ENCODE peak calls at places on chromosomes 6 and 20, in six cellular contexts. One of them, this sample, is unnamed.

GRCh38 chr6:163287626-163288025 is 126.9 kb upstream of the QKI start:
- DNase-seq in germinal center: no peak
- DNase-seq in activated CD4-positive, alpha-beta T cell treated with anti-CD3 and anti-CD28 coated beads for 48 hours: no peak
- DNase-seq in EL: no peak
- DNase-seq in ACHN: no peak
- DNase-seq in iPS-NIHi11: no peak
- DNase-seq in this sample: no peak

GRCh38 chr6:36944650-36945049 is 9.9 kb upstream of the PI16 start:
- DNase-seq in germinal center: no peak
- DNase-seq in activated CD4-positive, alpha-beta T cell treated with anti-CD3 and anti-CD28 coated beads for 48 hours: no peak
- DNase-seq in EL: no peak
- DNase-seq in ACHN: no peak
- DNase-seq in iPS-NIHi11: no peak
- DNase-seq in this sample: no peak

GRCh38 chr6:50699086-50699886 is 14.0 kb upstream of the TFAP2D start:
- DNase-seq in germinal center: no peak
- DNase-seq in activated CD4-positive, alpha-beta T cell treated with anti-CD3 and anti-CD28 coated beads for 48 hours: no peak
- DNase-seq in EL: no peak
- DNase-seq in ACHN: no peak
- DNase-seq in iPS-NIHi11: peak; percentile 42
- DNase-seq in this sample: no peak

GRCh38 chr20:56626367-56627121 is 2.6 kb upstream of the TFAP2C start:
- DNase-seq in germinal center: no peak
- DNase-seq in activated CD4-positive, alpha-beta T cell treated with anti-CD3 and anti-CD28 coated beads for 48 hours: peak; percentile 34
- DNase-seq in EL: peak; percentile 61
- DNase-seq in ACHN: peak; percentile 39
- DNase-seq in iPS-NIHi11: peak; percentile 65
- DNase-seq in this sample: peak; percentile 25

GRCh38 chr6:157905590-157906337 is 75.9 kb upstream of the SYNJ2 start:
- DNase-seq in germinal center: no peak
- DNase-seq in activated CD4-positive, alpha-beta T cell treated with anti-CD3 and anti-CD28 coated beads for 48 hours: no peak
- DNase-seq in EL: no peak
- DNase-seq in ACHN: no peak
- DNase-seq in iPS-NIHi11: peak; percentile 41
- DNase-seq in this sample: no peak

GRCh38 chr6:108565893-108566292 is 5.2 kb downstream of the FOXO3 start:
- DNase-seq in germinal center: peak; percentile 30
- DNase-seq in activated CD4-positive, alpha-beta T cell treated with anti-CD3 and anti-CD28 coated beads for 48 hours: no peak
- DNase-seq in EL: peak; percentile 87
- DNase-seq in ACHN: no peak
- DNase-seq in iPS-NIHi11: no peak
- DNase-seq in this sample: peak; percentile 46

GRCh38 chr6:81978230-81978629 is 225.7 kb upstream of the TENT5A start:
- DNase-seq in germinal center: no peak
- DNase-seq in activated CD4-positive, alpha-beta T cell treated with anti-CD3 and anti-CD28 coated beads for 48 hours: no peak
- DNase-seq in EL: peak; percentile 28
- DNase-seq in ACHN: no peak
- DNase-seq in iPS-NIHi11: no peak
- DNase-seq in this sample: no peak

GRCh38 chr6:169800668-169801395 is 49.4 kb downstream of the ERMARD start:
- DNase-seq in germinal center: no peak
- DNase-seq in activated CD4-positive, alpha-beta T cell treated with anti-CD3 and anti-CD28 coated beads for 48 hours: peak; percentile 26
- DNase-seq in EL: peak; percentile 68
- DNase-seq in ACHN: peak; percentile 73
- DNase-seq in iPS-NIHi11: no peak
- DNase-seq in this sample: peak; percentile 52

GRCh38 chr6:6665505-6665904 is 77.0 kb downstream of the LY86 start:
- DNase-seq in germinal center: no peak
- DNase-seq in activated CD4-positive, alpha-beta T cell treated with anti-CD3 and anti-CD28 coated beads for 48 hours: no peak
- DNase-seq in EL: no peak
- DNase-seq in ACHN: no peak
- DNase-seq in iPS-NIHi11: peak; percentile 43
- DNase-seq in this sample: no peak

GRCh38 chr6:145814035-145814500 is 527 bp downstream of the FBXO30 start:
- DNase-seq in germinal center: peak; percentile 23
- DNase-seq in activated CD4-positive, alpha-beta T cell treated with anti-CD3 and anti-CD28 coated beads for 48 hours: peak; percentile 15
- DNase-seq in EL: peak; percentile 57
- DNase-seq in ACHN: peak; percentile 48
- DNase-seq in iPS-NIHi11: peak; percentile 28
- DNase-seq in this sample: peak; percentile 64

GRCh38 chr20:46057856-46058655 is 29.0 kb downstream of the SLC12A5 start:
- DNase-seq in germinal center: peak; percentile 38
- DNase-seq in activated CD4-positive, alpha-beta T cell treated with anti-CD3 and anti-CD28 coated beads for 48 hours: peak; percentile 32
- DNase-seq in EL: peak; percentile 45
- DNase-seq in ACHN: no peak
- DNase-seq in iPS-NIHi11: peak; percentile 67
- DNase-seq in this sample: peak; percentile 24

GRCh38 chr6:88368071-88368787 is 202.1 kb upstream of the CNR1 start:
- DNase-seq in germinal center: no peak
- DNase-seq in activated CD4-positive, alpha-beta T cell treated with anti-CD3 and anti-CD28 coated beads for 48 hours: no peak
- DNase-seq in EL: peak; percentile 80
- DNase-seq in ACHN: peak; percentile 73
- DNase-seq in iPS-NIHi11: no peak
- DNase-seq in this sample: peak; percentile 91

GRCh38 chr20:63071541-63072181 is 64.9 kb upstream of the BHLHE23 start:
- DNase-seq in germinal center: peak; percentile 37
- DNase-seq in activated CD4-positive, alpha-beta T cell treated with anti-CD3 and anti-CD28 coated beads for 48 hours: peak; percentile 43
- DNase-seq in EL: peak; percentile 81
- DNase-seq in ACHN: peak; percentile 14
- DNase-seq in iPS-NIHi11: peak; percentile 84
- DNase-seq in this sample: peak; percentile 16

GRCh38 chr6:46500382-46500781 is 9.1 kb upstream of the RCAN2 start:
- DNase-seq in germinal center: no peak
- DNase-seq in activated CD4-positive, alpha-beta T cell treated with anti-CD3 and anti-CD28 coated beads for 48 hours: no peak
- DNase-seq in EL: no peak
- DNase-seq in ACHN: no peak
- DNase-seq in iPS-NIHi11: no peak
- DNase-seq in this sample: no peak

GRCh38 chr6:44264154-44265002 is 973 bp downstream of the NFKBIE start:
- DNase-seq in germinal center: peak; percentile 90
- DNase-seq in activated CD4-positive, alpha-beta T cell treated with anti-CD3 and anti-CD28 coated beads for 48 hours: peak; percentile 58
- DNase-seq in EL: no peak
- DNase-seq in ACHN: no peak
- DNase-seq in iPS-NIHi11: no peak
- DNase-seq in this sample: no peak

GRCh38 chr6:34159844-34160243 is 14.0 kb upstream of the GRM4 start:
- DNase-seq in germinal center: no peak
- DNase-seq in activated CD4-positive, alpha-beta T cell treated with anti-CD3 and anti-CD28 coated beads for 48 hours: no peak
- DNase-seq in EL: no peak
- DNase-seq in ACHN: no peak
- DNase-seq in iPS-NIHi11: no peak
- DNase-seq in this sample: no peak

GRCh38 chr6:150290429-150290828 is 78.4 kb upstream of the IYD start:
- DNase-seq in germinal center: no peak
- DNase-seq in activated CD4-positive, alpha-beta T cell treated with anti-CD3 and anti-CD28 coated beads for 48 hours: no peak
- DNase-seq in EL: peak; percentile 52
- DNase-seq in ACHN: peak; percentile 11
- DNase-seq in iPS-NIHi11: no peak
- DNase-seq in this sample: no peak

GRCh38 chr20:34355427-34355826 is 7.6 kb upstream of the ITCH start:
- DNase-seq in germinal center: no peak
- DNase-seq in activated CD4-positive, alpha-beta T cell treated with anti-CD3 and anti-CD28 coated beads for 48 hours: no peak
- DNase-seq in EL: no peak
- DNase-seq in ACHN: no peak
- DNase-seq in iPS-NIHi11: no peak
- DNase-seq in this sample: no peak

GRCh38 chr6:10154251-10154650 is 260.6 kb downstream of the TFAP2A start:
- DNase-seq in germinal center: no peak
- DNase-seq in activated CD4-positive, alpha-beta T cell treated with anti-CD3 and anti-CD28 coated beads for 48 hours: no peak
- DNase-seq in EL: no peak
- DNase-seq in ACHN: no peak
- DNase-seq in iPS-NIHi11: no peak
- DNase-seq in this sample: no peak

GRCh38 chr20:60240986-60241385 is 282.8 kb downstream of the CDH26 start:
- DNase-seq in germinal center: no peak
- DNase-seq in activated CD4-positive, alpha-beta T cell treated with anti-CD3 and anti-CD28 coated beads for 48 hours: no peak
- DNase-seq in EL: no peak
- DNase-seq in ACHN: no peak
- DNase-seq in iPS-NIHi11: no peak
- DNase-seq in this sample: no peak

GRCh38 chr20:38139156-38139912 is 25.7 kb downstream of the TGM2 start:
- DNase-seq in germinal center: no peak
- DNase-seq in activated CD4-positive, alpha-beta T cell treated with anti-CD3 and anti-CD28 coated beads for 48 hours: no peak
- DNase-seq in EL: no peak
- DNase-seq in ACHN: no peak
- DNase-seq in iPS-NIHi11: no peak
- DNase-seq in this sample: no peak

GRCh38 chr20:44433751-44434538 is 41.7 kb upstream of the TTPAL start:
- DNase-seq in germinal center: no peak
- DNase-seq in activated CD4-positive, alpha-beta T cell treated with anti-CD3 and anti-CD28 coated beads for 48 hours: no peak
- DNase-seq in EL: no peak
- DNase-seq in ACHN: peak; percentile 12
- DNase-seq in iPS-NIHi11: no peak
- DNase-seq in this sample: no peak

GRCh38 chr6:54681987-54682386 is 164.6 kb upstream of the FAM83B start:
- DNase-seq in germinal center: no peak
- DNase-seq in activated CD4-positive, alpha-beta T cell treated with anti-CD3 and anti-CD28 coated beads for 48 hours: no peak
- DNase-seq in EL: peak; percentile 74
- DNase-seq in ACHN: no peak
- DNase-seq in iPS-NIHi11: no peak
- DNase-seq in this sample: peak; percentile 41

GRCh38 chr20:51554538-51555165 is 12.1 kb upstream of the NFATC2 start:
- DNase-seq in germinal center: no peak
- DNase-seq in activated CD4-positive, alpha-beta T cell treated with anti-CD3 and anti-CD28 coated beads for 48 hours: no peak
- DNase-seq in EL: peak; percentile 87
- DNase-seq in ACHN: no peak
- DNase-seq in iPS-NIHi11: no peak
- DNase-seq in this sample: peak; percentile 62

GRCh38 chr20:13515796-13516533 is 122.8 kb downstream of the TASP1 start:
- DNase-seq in germinal center: no peak
- DNase-seq in activated CD4-positive, alpha-beta T cell treated with anti-CD3 and anti-CD28 coated beads for 48 hours: no peak
- DNase-seq in EL: no peak
- DNase-seq in ACHN: no peak
- DNase-seq in iPS-NIHi11: no peak
- DNase-seq in this sample: no peak

GRCh38 chr6:14922706-14923105 is 323.2 kb upstream of the JARID2 start:
- DNase-seq in germinal center: no peak
- DNase-seq in activated CD4-positive, alpha-beta T cell treated with anti-CD3 and anti-CD28 coated beads for 48 hours: no peak
- DNase-seq in EL: no peak
- DNase-seq in ACHN: no peak
- DNase-seq in iPS-NIHi11: no peak
- DNase-seq in this sample: no peak

GRCh38 chr6:26064619-26065257 is 22.5 kb upstream of the HFE start:
- DNase-seq in germinal center: peak; percentile 56
- DNase-seq in activated CD4-positive, alpha-beta T cell treated with anti-CD3 and anti-CD28 coated beads for 48 hours: peak; percentile 45
- DNase-seq in EL: peak; percentile 51
- DNase-seq in ACHN: peak; percentile 65
- DNase-seq in iPS-NIHi11: peak; percentile 44
- DNase-seq in this sample: peak; percentile 45

GRCh38 chr6:110389689-110390382 is 25.5 kb downstream of the DDO start:
- DNase-seq in germinal center: no peak
- DNase-seq in activated CD4-positive, alpha-beta T cell treated with anti-CD3 and anti-CD28 coated beads for 48 hours: no peak
- DNase-seq in EL: no peak
- DNase-seq in ACHN: no peak
- DNase-seq in iPS-NIHi11: no peak
- DNase-seq in this sample: no peak

GRCh38 chr6:155014715-155015300 is 19.7 kb downstream of the TIAM2 start:
- DNase-seq in germinal center: no peak
- DNase-seq in activated CD4-positive, alpha-beta T cell treated with anti-CD3 and anti-CD28 coated beads for 48 hours: no peak
- DNase-seq in EL: peak; percentile 76
- DNase-seq in ACHN: no peak
- DNase-seq in iPS-NIHi11: no peak
- DNase-seq in this sample: peak; percentile 68

GRCh38 chr6:14664616-14665315 is 547.2 kb downstream of the CD83 start:
- DNase-seq in germinal center: peak; percentile 13
- DNase-seq in activated CD4-positive, alpha-beta T cell treated with anti-CD3 and anti-CD28 coated beads for 48 hours: no peak
- DNase-seq in EL: peak; percentile 93
- DNase-seq in ACHN: no peak
- DNase-seq in iPS-NIHi11: peak; percentile 27
- DNase-seq in this sample: no peak